ENCODE peak calls at places on chromosome 11, in ten cellular contexts. One of them, this sample, is unnamed.

GRCh38 chr11:62656801-62657429 is 3.8 kb upstream of the INTS5 start:
- DNase-seq in heart left ventricle: no peak
- DNase-seq in ovary: no peak
- DNase-seq in bronchial epithelial cell: no peak
- DNase-seq in epithelial cell of esophagus: no peak
- DNase-seq in K562: no peak
- DNase-seq in MM.1S: no peak
- DNase-seq in lower leg skin: no peak
- DNase-seq in spleen: no peak
- DNase-seq in left ventricle myocardium inferior: no peak
- DNase-seq in this sample: no peak

GRCh38 chr11:61392991-61393595 is 706 bp downstream of the TMEM216 start:
- DNase-seq in heart left ventricle: no peak
- DNase-seq in ovary: no peak
- DNase-seq in bronchial epithelial cell: peak
- DNase-seq in epithelial cell of esophagus: no peak
- DNase-seq in K562: no peak
- DNase-seq in MM.1S: peak
- DNase-seq in lower leg skin: no peak
- DNase-seq in spleen: no peak
- DNase-seq in left ventricle myocardium inferior: no peak
- DNase-seq in this sample: no peak

GRCh38 chr11:99925968-99926367 is 761.1 kb upstream of the ARHGAP42 start:
- DNase-seq in heart left ventricle: no peak
- DNase-seq in ovary: no peak
- DNase-seq in bronchial epithelial cell: no peak
- DNase-seq in epithelial cell of esophagus: no peak
- DNase-seq in K562: no peak
- DNase-seq in MM.1S: no peak
- DNase-seq in lower leg skin: no peak
- DNase-seq in spleen: no peak
- DNase-seq in left ventricle myocardium inferior: no peak
- DNase-seq in this sample: no peak

GRCh38 chr11:76600124-76600655 is 70.4 kb downstream of the LRRC32 start:
- DNase-seq in heart left ventricle: no peak
- DNase-seq in ovary: no peak
- DNase-seq in bronchial epithelial cell: no peak
- DNase-seq in epithelial cell of esophagus: no peak
- DNase-seq in K562: no peak
- DNase-seq in MM.1S: no peak
- DNase-seq in lower leg skin: peak
- DNase-seq in spleen: no peak
- DNase-seq in left ventricle myocardium inferior: no peak
- DNase-seq in this sample: no peak

GRCh38 chr11:4041731-4042391 is 52.7 kb upstream of the RRM1 start:
- DNase-seq in heart left ventricle: no peak
- DNase-seq in ovary: no peak
- DNase-seq in bronchial epithelial cell: no peak
- DNase-seq in epithelial cell of esophagus: no peak
- DNase-seq in K562: no peak
- DNase-seq in MM.1S: no peak
- DNase-seq in lower leg skin: no peak
- DNase-seq in spleen: no peak
- DNase-seq in left ventricle myocardium inferior: no peak
- DNase-seq in this sample: no peak

GRCh38 chr11:128913806-128914205 is 22.6 kb downstream of the KCNJ5 start:
- DNase-seq in heart left ventricle: no peak
- DNase-seq in ovary: no peak
- DNase-seq in bronchial epithelial cell: no peak
- DNase-seq in epithelial cell of esophagus: no peak
- DNase-seq in K562: no peak
- DNase-seq in MM.1S: no peak
- DNase-seq in lower leg skin: no peak
- DNase-seq in spleen: peak
- DNase-seq in left ventricle myocardium inferior: no peak
- DNase-seq in this sample: no peak

GRCh38 chr11:118193910-118194566 is 17.6 kb upstream of the SCN2B start:
- DNase-seq in heart left ventricle: no peak
- DNase-seq in ovary: no peak
- DNase-seq in bronchial epithelial cell: no peak
- DNase-seq in epithelial cell of esophagus: no peak
- DNase-seq in K562: no peak
- DNase-seq in MM.1S: no peak
- DNase-seq in lower leg skin: peak
- DNase-seq in spleen: no peak
- DNase-seq in left ventricle myocardium inferior: no peak
- DNase-seq in this sample: no peak

GRCh38 chr11:35579557-35580396 is 38.5 kb upstream of the FJX1 start:
- DNase-seq in heart left ventricle: no peak
- DNase-seq in ovary: no peak
- DNase-seq in bronchial epithelial cell: peak
- DNase-seq in epithelial cell of esophagus: peak
- DNase-seq in K562: peak
- DNase-seq in MM.1S: no peak
- DNase-seq in lower leg skin: no peak
- DNase-seq in spleen: no peak
- DNase-seq in left ventricle myocardium inferior: no peak
- DNase-seq in this sample: peak

GRCh38 chr11:116225784-116226410 is 546.9 kb downstream of the BUD13 start:
- DNase-seq in heart left ventricle: no peak
- DNase-seq in ovary: no peak
- DNase-seq in bronchial epithelial cell: no peak
- DNase-seq in epithelial cell of esophagus: no peak
- DNase-seq in K562: no peak
- DNase-seq in MM.1S: no peak
- DNase-seq in lower leg skin: no peak
- DNase-seq in spleen: no peak
- DNase-seq in left ventricle myocardium inferior: no peak
- DNase-seq in this sample: no peak

GRCh38 chr11:125468852-125469251 is 27.2 kb downstream of the FEZ1 start:
- DNase-seq in heart left ventricle: no peak
- DNase-seq in ovary: no peak
- DNase-seq in bronchial epithelial cell: no peak
- DNase-seq in epithelial cell of esophagus: no peak
- DNase-seq in K562: no peak
- DNase-seq in MM.1S: no peak
- DNase-seq in lower leg skin: no peak
- DNase-seq in spleen: no peak
- DNase-seq in left ventricle myocardium inferior: no peak
- DNase-seq in this sample: no peak

GRCh38 chr11:131036544-131036943 is 120.3 kb upstream of the SNX19 start:
- DNase-seq in heart left ventricle: no peak
- DNase-seq in ovary: no peak
- DNase-seq in bronchial epithelial cell: no peak
- DNase-seq in epithelial cell of esophagus: no peak
- DNase-seq in K562: no peak
- DNase-seq in MM.1S: no peak
- DNase-seq in lower leg skin: no peak
- DNase-seq in spleen: no peak
- DNase-seq in left ventricle myocardium inferior: no peak
- DNase-seq in this sample: no peak

GRCh38 chr11:131037873-131038272 is 121.6 kb upstream of the SNX19 start:
- DNase-seq in heart left ventricle: no peak
- DNase-seq in ovary: no peak
- DNase-seq in bronchial epithelial cell: no peak
- DNase-seq in epithelial cell of esophagus: no peak
- DNase-seq in K562: no peak
- DNase-seq in MM.1S: no peak
- DNase-seq in lower leg skin: no peak
- DNase-seq in spleen: no peak
- DNase-seq in left ventricle myocardium inferior: no peak
- DNase-seq in this sample: no peak

GRCh38 chr11:131042041-131042390 is 125.7 kb upstream of the SNX19 start:
- DNase-seq in heart left ventricle: no peak
- DNase-seq in ovary: no peak
- DNase-seq in bronchial epithelial cell: peak
- DNase-seq in epithelial cell of esophagus: peak
- DNase-seq in K562: no peak
- DNase-seq in MM.1S: no peak
- DNase-seq in lower leg skin: no peak
- DNase-seq in spleen: no peak
- DNase-seq in left ventricle myocardium inferior: no peak
- DNase-seq in this sample: no peak

GRCh38 chr11:131041331-131042040 is 125.2 kb upstream of the SNX19 start:
- DNase-seq in heart left ventricle: no peak
- DNase-seq in ovary: no peak
- DNase-seq in bronchial epithelial cell: peak
- DNase-seq in epithelial cell of esophagus: peak
- DNase-seq in K562: no peak
- DNase-seq in MM.1S: no peak
- DNase-seq in lower leg skin: no peak
- DNase-seq in spleen: no peak
- DNase-seq in left ventricle myocardium inferior: no peak
- DNase-seq in this sample: no peak

GRCh38 chr11:131038597-131038996 is 122.3 kb upstream of the SNX19 start:
- DNase-seq in heart left ventricle: no peak
- DNase-seq in ovary: no peak
- DNase-seq in bronchial epithelial cell: peak
- DNase-seq in epithelial cell of esophagus: peak
- DNase-seq in K562: peak
- DNase-seq in MM.1S: peak
- DNase-seq in lower leg skin: no peak
- DNase-seq in spleen: no peak
- DNase-seq in left ventricle myocardium inferior: no peak
- DNase-seq in this sample: no peak
- TF ChIP-seq CTCF in heart left ventricle: no peak
- TF ChIP-seq CTCF in ovary: no peak
- TF ChIP-seq CTCF in bronchial epithelial cell: peak
- TF ChIP-seq CTCF in epithelial cell of esophagus: peak
- TF ChIP-seq CTCF in K562: peak
- TF ChIP-seq CTCF in MM.1S: peak
- TF ChIP-seq CTCF in lower leg skin: no peak
- TF ChIP-seq CTCF in spleen: no peak
- TF ChIP-seq CTCF in left ventricle myocardium inferior: peak
- TF ChIP-seq CTCF in this sample: no peak

GRCh38 chr11:2690596-2691354 is 9.0 kb downstream of the KCNQ1OT1 start:
- DNase-seq in heart left ventricle: no peak
- DNase-seq in ovary: peak
- DNase-seq in bronchial epithelial cell: no peak
- DNase-seq in epithelial cell of esophagus: no peak
- DNase-seq in K562: no peak
- DNase-seq in MM.1S: no peak
- DNase-seq in lower leg skin: peak
- DNase-seq in spleen: peak
- DNase-seq in left ventricle myocardium inferior: no peak
- DNase-seq in this sample: no peak

GRCh38 chr11:2690261-2690575 is 9.6 kb downstream of the KCNQ1OT1 start:
- DNase-seq in heart left ventricle: no peak
- DNase-seq in ovary: no peak
- DNase-seq in bronchial epithelial cell: no peak
- DNase-seq in epithelial cell of esophagus: no peak
- DNase-seq in K562: no peak
- DNase-seq in MM.1S: no peak
- DNase-seq in lower leg skin: peak
- DNase-seq in spleen: peak
- DNase-seq in left ventricle myocardium inferior: no peak
- DNase-seq in this sample: no peak

GRCh38 chr11:2688381-2689231 is 11.2 kb downstream of the KCNQ1OT1 start:
- DNase-seq in heart left ventricle: no peak
- DNase-seq in ovary: peak
- DNase-seq in bronchial epithelial cell: no peak
- DNase-seq in epithelial cell of esophagus: no peak
- DNase-seq in K562: no peak
- DNase-seq in MM.1S: no peak
- DNase-seq in lower leg skin: peak
- DNase-seq in spleen: peak
- DNase-seq in left ventricle myocardium inferior: no peak
- DNase-seq in this sample: no peak

GRCh38 chr11:2691355-2691761 is 8.4 kb downstream of the KCNQ1OT1 start:
- DNase-seq in heart left ventricle: no peak
- DNase-seq in ovary: peak
- DNase-seq in bronchial epithelial cell: no peak
- DNase-seq in epithelial cell of esophagus: no peak
- DNase-seq in K562: no peak
- DNase-seq in MM.1S: no peak
- DNase-seq in lower leg skin: peak
- DNase-seq in spleen: no peak
- DNase-seq in left ventricle myocardium inferior: no peak
- DNase-seq in this sample: no peak

GRCh38 chr11:2689551-2690260 is 10.1 kb downstream of the KCNQ1OT1 start:
- DNase-seq in heart left ventricle: no peak
- DNase-seq in ovary: no peak
- DNase-seq in bronchial epithelial cell: no peak
- DNase-seq in epithelial cell of esophagus: no peak
- DNase-seq in K562: no peak
- DNase-seq in MM.1S: peak
- DNase-seq in lower leg skin: peak
- DNase-seq in spleen: peak
- DNase-seq in left ventricle myocardium inferior: no peak
- DNase-seq in this sample: no peak
- H3K4me3 ChIP-seq in heart left ventricle: no peak
- H3K4me3 ChIP-seq in ovary: no peak
- H3K4me3 ChIP-seq in bronchial epithelial cell: no peak
- H3K4me3 ChIP-seq in epithelial cell of esophagus: no peak
- H3K4me3 ChIP-seq in K562: no peak
- H3K4me3 ChIP-seq in MM.1S: no peak
- H3K4me3 ChIP-seq in lower leg skin: no peak
- H3K4me3 ChIP-seq in spleen: no peak
- H3K4me3 ChIP-seq in left ventricle myocardium inferior: no peak
- H3K4me3 ChIP-seq in this sample: no peak

DNA sequence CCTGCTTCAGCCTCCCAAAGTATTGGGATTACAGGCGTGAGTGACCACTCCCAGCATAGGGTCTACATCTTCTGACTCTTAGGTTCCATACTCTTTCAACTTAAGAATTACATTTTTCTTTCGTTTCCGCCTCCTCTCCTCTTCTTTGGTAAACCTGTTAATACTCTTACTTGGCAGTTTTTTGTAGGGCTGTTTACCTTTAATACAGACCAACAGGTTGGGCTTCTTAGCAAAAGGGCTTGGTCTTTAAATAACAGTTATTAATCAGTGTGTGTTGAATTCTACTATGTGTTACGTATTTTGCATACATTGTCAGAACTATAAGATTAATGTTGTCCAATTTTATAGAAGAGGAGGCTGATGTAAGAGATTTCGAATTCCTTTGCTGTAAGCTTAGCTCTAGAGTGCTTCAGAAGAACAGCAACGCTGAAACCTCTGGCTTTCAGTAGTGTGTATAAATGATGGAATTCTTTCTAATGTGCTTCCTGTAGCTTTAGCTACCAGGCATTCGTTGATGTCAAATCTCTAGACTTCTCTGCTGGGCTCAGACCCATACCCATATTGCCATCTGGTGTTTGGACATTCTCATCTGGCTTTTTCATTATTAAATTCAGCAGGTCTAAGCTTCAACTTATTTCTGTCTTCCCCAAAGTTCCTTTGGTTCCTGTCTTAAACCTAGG is 3.1 kb downstream of the FDX1 start:
- DNase-seq in heart left ventricle: no peak
- DNase-seq in ovary: no peak
- DNase-seq in bronchial epithelial cell: peak
- DNase-seq in epithelial cell of esophagus: peak
- DNase-seq in K562: no peak
- DNase-seq in MM.1S: no peak
- DNase-seq in lower leg skin: no peak
- DNase-seq in spleen: no peak
- DNase-seq in left ventricle myocardium inferior: no peak
- DNase-seq in this sample: no peak
- TF ChIP-seq CTCF in heart left ventricle: no peak
- TF ChIP-seq CTCF in ovary: no peak
- TF ChIP-seq CTCF in bronchial epithelial cell: no peak
- TF ChIP-seq CTCF in epithelial cell of esophagus: no peak
- TF ChIP-seq CTCF in K562: no peak
- TF ChIP-seq CTCF in MM.1S: no peak
- TF ChIP-seq CTCF in lower leg skin: no peak
- TF ChIP-seq CTCF in spleen: no peak
- TF ChIP-seq CTCF in left ventricle myocardium inferior: no peak
- TF ChIP-seq CTCF in this sample: no peak

GRCh38 chr11:65427691-65428577 is 5.3 kb downstream of the NEAT1 start:
- DNase-seq in heart left ventricle: peak
- DNase-seq in ovary: peak
- DNase-seq in bronchial epithelial cell: peak
- DNase-seq in epithelial cell of esophagus: peak
- DNase-seq in K562: no peak
- DNase-seq in MM.1S: peak
- DNase-seq in lower leg skin: peak
- DNase-seq in spleen: peak
- DNase-seq in left ventricle myocardium inferior: no peak
- DNase-seq in this sample: no peak
- H3K4me3 ChIP-seq in heart left ventricle: peak
- H3K4me3 ChIP-seq in ovary: peak
- H3K4me3 ChIP-seq in bronchial epithelial cell: no peak
- H3K4me3 ChIP-seq in epithelial cell of esophagus: peak
- H3K4me3 ChIP-seq in K562: peak
- H3K4me3 ChIP-seq in MM.1S: no peak
- H3K4me3 ChIP-seq in lower leg skin: no peak
- H3K4me3 ChIP-seq in spleen: peak
- H3K4me3 ChIP-seq in left ventricle myocardium inferior: peak
- H3K4me3 ChIP-seq in this sample: peak

This sample was measured in AG04449.